ENCODE peak calls at places on chromosomes 5 and 9, in four cellular contexts. E, I, D and R are unnamed samples.

GRCh38 chr5:134465856-134466240 is 54.2 kb upstream of the CDKN2AIPNL start:
- DNase-seq in E (peak; percentile 95), I (peak; percentile 89), D (peak; percentile 95), R (peak; percentile 98)

GRCh38 chr5:13250450-13251291 is 693.8 kb downstream of the DNAH5 start:
- DNase-seq in E (peak; percentile 20), I (no peak), D (no peak), R (no peak)

GRCh38 chr9:17824191-17824926 is 245.5 kb downstream of the SH3GL2 start:
- DNase-seq in E (no peak), I (no peak), D (no peak), R (no peak)

GRCh38 chr9:12859704-12860251 is 85.0 kb downstream of the LURAP1L start:
- DNase-seq in E (no peak), I (no peak), D (no peak), R (no peak)

GRCh38 chr9:22119537-22120167 is 110.5 kb upstream of the CDKN2B start:
- DNase-seq in E (peak; percentile 8), I (no peak), D (no peak), R (no peak)

GRCh38 chr5:116237917-116238502 is 153.2 kb downstream of the COMMD10 start:
- DNase-seq in E (no peak), I (no peak), D (no peak), R (peak; percentile 8)

GRCh38 chr9:123522921-123523320 is 166.9 kb downstream of the CRB2 start:
- DNase-seq in E (no peak), I (no peak), D (no peak), R (no peak)

GRCh38 chr5:343461-344401 is 22.2 kb downstream of the AHRR start:
- DNase-seq in E (peak; percentile 89), I (peak; percentile 77), D (peak; percentile 62), R (no peak)

GRCh38 chr5:103428411-103428871 is 134.1 kb downstream of the NUDT12 start:
- DNase-seq in E (no peak), I (no peak), D (no peak), R (no peak)

GRCh38 chr5:145568581-145568980 is 266.6 kb downstream of the PRELID2 start:
- DNase-seq in E (no peak), I (no peak), D (no peak), R (no peak)

GRCh38 chr9:7782390-7783120 is 17.0 kb downstream of the DMAC1 start:
- DNase-seq in E (no peak), I (no peak), D (no peak), R (no peak)

GRCh38 chr5:5373351-5374033 is 49.0 kb upstream of the ICE1 start:
- DNase-seq in E (no peak), I (no peak), D (no peak), R (peak; percentile 54)

GRCh38 chr9:24436761-24437160 is 108.9 kb downstream of the IZUMO3 start:
- DNase-seq in E (no peak), I (no peak), D (no peak), R (no peak)

GRCh38 chr5:142841511-142842255 is 71.5 kb downstream of the ARHGAP26 start:
- DNase-seq in E (peak; percentile 48), I (peak; percentile 38), D (no peak), R (no peak)

GRCh38 chr9:95938724-95939123 is 63.2 kb downstream of the ERCC6L2 start:
- DNase-seq in E (no peak), I (no peak), D (no peak), R (no peak)

GRCh38 chr9:89978185-89978584 is 373.4 kb downstream of the GADD45G start:
- DNase-seq in E (no peak), I (no peak), D (no peak), R (peak; percentile 1)

GRCh38 chr9:33637881-33638280 is 113.8 kb downstream of the ANKRD18B start:
- DNase-seq in E (no peak), I (no peak), D (no peak), R (no peak)

GRCh38 chr5:139443766-139444473 is 4.6 kb upstream of the DNAJC18 start:
- DNase-seq in E (peak; percentile 16), I (no peak), D (no peak), R (no peak)

GRCh38 chr9:127667127-127667844 is 39.5 kb upstream of the CFAP157 start:
- DNase-seq in E (no peak), I (no peak), D (no peak), R (no peak)

GRCh38 chr9:84554069-84554659 is 115.4 kb upstream of the NTRK2 start:
- DNase-seq in E (no peak), I (no peak), D (no peak), R (no peak)

GRCh38 chr5:73768-74502 is 18.0 kb upstream of the PLEKHG4B start:
- DNase-seq in E (no peak), I (no peak), D (no peak), R (no peak)

GRCh38 chr5:129400395-129400983 is 59.6 kb upstream of the ADAMTS19 start:
- DNase-seq in E (peak; percentile 2), I (no peak), D (no peak), R (no peak)

GRCh38 chr5:1103505-1104326 is 8.1 kb downstream of the SLC12A7 start:
- DNase-seq in E (no peak), I (no peak), D (no peak), R (peak; percentile 37)

GRCh38 chr9:92538541-92538940 is 2.8 kb upstream of the ECM2 start:
- DNase-seq in E (no peak), I (no peak), D (no peak), R (no peak)

GRCh38 chr9:136018257-136019031 is 57.3 kb upstream of the UBAC1 start:
- DNase-seq in E (peak; percentile 19), I (peak; percentile 11), D (no peak), R (no peak)

GRCh38 chr5:41637869-41638268 is 127.5 kb upstream of the PLCXD3 start:
- DNase-seq in E (no peak), I (no peak), D (no peak), R (no peak)

GRCh38 chr9:92393686-92394085 is 10.7 kb downstream of the OGN start:
- DNase-seq in E (no peak), I (no peak), D (no peak), R (no peak)

DNA sequence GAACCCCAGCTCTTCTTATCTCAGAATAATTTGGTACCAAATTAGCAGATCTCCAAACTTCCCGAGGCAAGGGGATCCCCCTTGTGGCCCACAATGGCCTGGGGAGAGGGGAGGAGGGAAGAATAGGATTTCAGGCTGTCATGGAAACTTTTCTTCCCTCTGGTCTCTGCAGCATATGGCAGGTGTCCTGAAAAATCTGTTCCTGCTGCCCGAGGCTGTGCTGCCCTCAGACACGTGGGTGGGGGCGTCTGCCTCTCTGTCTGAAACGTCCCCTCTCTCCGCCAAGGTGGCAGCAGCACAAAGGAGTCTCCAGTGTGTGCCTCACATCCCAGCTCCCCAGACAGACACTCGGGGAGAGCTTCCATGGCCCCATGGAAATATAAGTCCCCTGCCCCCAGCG is 34.0 kb downstream of the CCNJL start:
- DNase-seq in E (no peak), I (no peak), D (no peak), R (no peak)
- TF ChIP-seq TEAD4 in E (no peak), I (no peak), D (no peak), R (no peak)

DNA sequence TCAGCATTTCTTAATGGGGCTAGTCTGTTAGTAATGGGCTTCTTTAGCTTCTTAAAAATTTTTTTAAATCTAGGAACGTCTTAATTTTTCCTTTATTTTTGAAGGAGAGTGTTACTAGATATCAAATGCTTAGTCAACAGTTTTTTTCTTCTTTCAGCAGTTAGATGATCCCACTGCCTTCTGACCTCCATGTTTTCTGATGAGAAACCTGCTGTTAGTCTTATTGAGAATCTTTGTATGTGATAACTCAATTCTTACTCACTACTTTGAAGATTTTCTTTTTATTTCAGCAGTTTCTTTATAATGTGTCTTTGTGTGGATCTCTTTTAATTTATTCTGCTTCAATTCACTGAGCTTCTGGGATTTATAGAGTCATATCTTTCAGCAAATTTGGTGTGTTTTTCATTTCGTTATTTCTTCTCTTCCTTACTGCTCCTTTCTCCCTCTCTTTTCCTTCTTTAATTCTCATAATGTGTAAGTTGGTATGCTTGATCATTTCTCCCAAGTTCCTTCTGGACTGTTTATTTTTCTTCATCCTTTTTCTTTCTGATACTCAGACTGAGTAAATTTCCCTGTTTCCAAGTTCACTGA is 205.8 kb downstream of the RANBP17 start:
- DNase-seq in E (no peak), I (no peak), D (no peak), R (no peak)
- TF ChIP-seq TEAD4 in E (no peak), I (no peak), D (no peak), R (no peak)

DNA sequence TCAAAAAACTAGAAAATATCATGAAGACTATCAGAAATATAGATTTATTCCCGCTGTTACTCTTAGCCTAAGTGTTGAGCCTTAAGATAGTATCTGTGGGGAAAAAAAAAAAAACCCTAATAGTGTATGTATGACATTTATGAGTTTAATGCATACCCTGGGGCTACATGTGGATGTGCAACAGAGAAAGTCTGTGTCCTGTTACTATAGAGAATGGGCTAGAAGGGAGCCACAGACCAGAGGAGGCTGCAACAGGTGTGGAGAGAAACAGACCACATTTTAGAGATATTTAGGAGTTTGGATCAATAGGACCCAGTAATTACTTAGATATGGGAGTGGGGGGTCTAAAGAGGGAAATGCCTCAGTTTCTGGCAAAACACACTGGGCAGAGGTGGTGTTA is 15.4 kb downstream of the RNF130 start:
- DNase-seq in E (peak; percentile 27), I (no peak), D (no peak), R (no peak)
- TF ChIP-seq TEAD4 in E (no peak), I (no peak), D (no peak), R (no peak)

GRCh38 chr5:80268916-80269315 is 13.1 kb upstream of the SERINC5 start:
- DNase-seq in E (no peak), I (no peak), D (no peak), R (no peak)

GRCh38 chr5:80266566-80266965 is 10.7 kb upstream of the SERINC5 start:
- DNase-seq in E (no peak), I (no peak), D (no peak), R (no peak)

GRCh38 chr5:80275347-80275746 is 19.5 kb upstream of the SERINC5 start:
- DNase-seq in E (peak; percentile 47), I (no peak), D (no peak), R (no peak)

DNA sequence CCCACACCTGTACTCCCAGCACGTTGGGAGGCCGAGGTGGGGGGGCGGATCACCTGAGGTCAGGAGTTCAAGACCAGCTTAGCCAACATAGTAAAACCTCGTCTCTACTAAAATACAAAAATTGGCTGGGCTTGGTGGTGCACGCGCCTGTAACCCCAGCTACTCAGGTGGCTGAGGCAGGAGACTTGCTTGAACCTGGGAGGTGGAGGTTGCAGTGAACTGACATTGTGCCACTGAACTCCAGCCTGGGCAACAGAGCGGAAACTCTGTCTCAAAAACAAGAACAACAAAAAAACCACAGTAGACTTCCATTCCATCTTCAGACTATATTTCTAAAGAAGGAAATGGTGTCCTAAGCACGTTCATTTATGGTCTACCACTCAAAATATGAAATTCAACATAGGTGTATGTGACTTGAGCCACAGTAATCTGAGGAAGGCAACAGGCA is 14.2 kb upstream of the SERINC5 start:
- DNase-seq in E (no peak), I (no peak), D (no peak), R (no peak)
- TF ChIP-seq TEAD4 in E (no peak), I (no peak), D (no peak), R (no peak)